ENCODE peak calls at places on chromosomes 4 and X, in nine cellular contexts. X is HEK293T, D is cardiac fibroblast, F is ACHN, V is EH, Q is NCI-H510A treated with DMSO at 0.1 percent for 48 hours, J is NCI-H1436, S is nephron progenitor cell, G is HFF-Myc. U is an unnamed sample.

GRCh38 chrX:152831391-152831790 is 528 bp downstream of the NSDHL start:
- DNase-seq in X (no peak), D (no peak), F (no peak), V (no peak), Q (no peak), J (no peak), S (no peak), G (no peak), U (no peak)

GRCh38 chr4:2378408-2378807 is 40.0 kb downstream of the ZFYVE28 start:
- DNase-seq in X (no peak), D (no peak), F (no peak), V (no peak), Q (no peak), J (no peak), S (no peak), G (no peak), U (no peak)

GRCh38 chrX:78321809-78322208 is 5.6 kb downstream of the CYSLTR1 start:
- DNase-seq in X (no peak), D (no peak), F (no peak), V (no peak), Q (no peak), J (no peak), S (no peak), G (no peak), U (no peak)

GRCh38 chr4:82217986-82218715 is 155.6 kb downstream of the HNRNPD start:
- DNase-seq in X (peak; percentile 17), D (peak; percentile 3), F (no peak), V (no peak), Q (peak; percentile 33), J (peak; percentile 9), S (no peak), G (no peak), U (no peak)

GRCh38 chr4:53620956-53621355 is 29.7 kb upstream of the LNX1 start:
- DNase-seq in X (no peak), D (no peak), F (peak; percentile 1), V (no peak), Q (no peak), J (no peak), S (no peak), G (no peak), U (no peak)

GRCh38 chr4:159757471-159757870 is 654.6 kb downstream of the RAPGEF2 start:
- DNase-seq in X (no peak), D (no peak), F (no peak), V (no peak), Q (no peak), J (no peak), S (no peak), G (no peak), U (no peak)

GRCh38 chr4:81632581-81633247 is 161.0 kb upstream of the RASGEF1B start:
- DNase-seq in X (no peak), D (peak; percentile 65), F (peak; percentile 88), V (no peak), Q (no peak), J (no peak), S (no peak), G (no peak), U (no peak)

GRCh38 chrX:80807606-80808159 is 2.0 kb downstream of the BRWD3 start:
- DNase-seq in X (peak; percentile 67), D (peak; percentile 3), F (no peak), V (peak; percentile 0), Q (no peak), J (no peak), S (no peak), G (peak; percentile 17), U (peak; percentile 26)

GRCh38 chr4:52045028-52045427 is 6.1 kb upstream of the SPATA18 start:
- DNase-seq in X (no peak), D (no peak), F (no peak), V (no peak), Q (no peak), J (no peak), S (no peak), G (no peak), U (no peak)

GRCh38 chr4:2768921-2769336 is 12.8 kb upstream of the TNIP2 start:
- DNase-seq in X (no peak), D (no peak), F (no peak), V (no peak), Q (no peak), J (no peak), S (no peak), G (no peak), U (no peak)

GRCh38 chr4:93186846-93187245 is 641.7 kb upstream of the ATOH1 start:
- DNase-seq in X (no peak), D (no peak), F (no peak), V (no peak), Q (no peak), J (no peak), S (no peak), G (no peak), U (no peak)

GRCh38 chrX:10952619-10953018 is 158.5 kb upstream of the HCCS start:
- DNase-seq in X (no peak), D (peak; percentile 31), F (no peak), V (no peak), Q (no peak), J (no peak), S (no peak), G (no peak), U (no peak)

GRCh38 chrX:46333550-46333949 is 211.7 kb downstream of the ZNF674 start:
- DNase-seq in X (no peak), D (no peak), F (no peak), V (no peak), Q (no peak), J (no peak), S (no peak), G (no peak), U (no peak)

GRCh38 chr4:54233697-54234496 is 4.8 kb downstream of the PDGFRA start:
- DNase-seq in X (peak; percentile 77), D (peak; percentile 91), F (peak; percentile 67), V (peak; percentile 84), Q (peak; percentile 94), J (peak; percentile 56), S (peak; percentile 86), G (peak; percentile 68), U (peak; percentile 53)

GRCh38 chr4:10184051-10184450 is 67.5 kb upstream of the WDR1 start:
- DNase-seq in X (no peak), D (peak; percentile 57), F (no peak), V (peak; percentile 80), Q (no peak), J (no peak), S (no peak), G (no peak), U (no peak)